ENCODE peak calls at places on chromosomes 16 and 17, in six cellular contexts. J is ovary, P is endothelial cell of umbilical vein, K is A549, X is heart left ventricle, R is testis. E is an unnamed sample.

GRCh38 chr16:66580605-66581209 is 1.4 kb downstream of the CMTM2 start:
- DNase-seq in J (no peak), P (no peak), K (no peak), X (no peak), R (no peak), E (no peak)

GRCh38 chr16:9090101-9090959 is 1.1 kb upstream of the HAPSTR1 start:
- DNase-seq in J (peak; percentile 77), P (peak; percentile 30), K (no peak), X (peak; percentile 63), R (peak; percentile 63), E (no peak)

GRCh38 chr16:50499254-50499653 is 48.9 kb upstream of the NKD1 start:
- DNase-seq in J (no peak), P (no peak), K (no peak), X (no peak), R (no peak), E (no peak)

GRCh38 chr16:3514621-3515020 is 13.8 kb downstream of the CLUAP1 start:
- DNase-seq in J (no peak), P (no peak), K (no peak), X (no peak), R (no peak), E (no peak)

GRCh38 chr17:45740553-45741330 is 43.4 kb upstream of the CRHR1 start:
- DNase-seq in J (no peak), P (peak; percentile 27), K (peak; percentile 77), X (peak; percentile 54), R (peak; percentile 73), E (peak; percentile 64)

GRCh38 chr17:55264273-55264639 is 504 bp upstream of the HLF start:
- DNase-seq in J (no peak), P (no peak), K (no peak), X (no peak), R (no peak), E (no peak)

GRCh38 chr17:57808882-57809281 is 41.0 kb downstream of the MRPS23 start:
- DNase-seq in J (no peak), P (no peak), K (no peak), X (no peak), R (no peak), E (no peak)

GRCh38 chr17:29089601-29090044 is 46.7 kb downstream of the PIPOX start:
- DNase-seq in J (no peak), P (no peak), K (no peak), X (no peak), R (no peak), E (no peak)

GRCh38 chr16:6913535-6913934 is 419.1 kb upstream of the RBFOX1 start:
- DNase-seq in J (no peak), P (no peak), K (no peak), X (no peak), R (no peak), E (no peak)

GRCh38 chr17:8255499-8255898 is 6.4 kb downstream of the PFAS start:
- DNase-seq in J (no peak), P (no peak), K (peak; percentile 47), X (no peak), R (no peak), E (no peak)

GRCh38 chr17:37518816-37519215 is 29.1 kb downstream of the DUSP14 start:
- DNase-seq in J (no peak), P (no peak), K (no peak), X (no peak), R (no peak), E (no peak)

GRCh38 chr16:31055613-31056012 is 18.4 kb downstream of the ZNF668 start:
- DNase-seq in J (no peak), P (no peak), K (no peak), X (no peak), R (no peak), E (no peak)

GRCh38 chr16:58393138-58393504 is 850 bp downstream of the GINS3 start:
- DNase-seq in J (no peak), P (no peak), K (peak; percentile 21), X (no peak), R (no peak), E (peak; percentile 31)

GRCh38 chr17:81419333-81419885 is 24.2 kb downstream of the BAHCC1 start:
- DNase-seq in J (peak; percentile 91), P (peak; percentile 64), K (peak; percentile 92), X (peak; percentile 97), R (peak; percentile 60), E (no peak)

GRCh38 chr16:75267631-75268264 is 16.3 kb upstream of the BCAR1 start:
- DNase-seq in J (no peak), P (peak; percentile 64), K (peak; percentile 96), X (peak; percentile 91), R (no peak), E (no peak)

DNA sequence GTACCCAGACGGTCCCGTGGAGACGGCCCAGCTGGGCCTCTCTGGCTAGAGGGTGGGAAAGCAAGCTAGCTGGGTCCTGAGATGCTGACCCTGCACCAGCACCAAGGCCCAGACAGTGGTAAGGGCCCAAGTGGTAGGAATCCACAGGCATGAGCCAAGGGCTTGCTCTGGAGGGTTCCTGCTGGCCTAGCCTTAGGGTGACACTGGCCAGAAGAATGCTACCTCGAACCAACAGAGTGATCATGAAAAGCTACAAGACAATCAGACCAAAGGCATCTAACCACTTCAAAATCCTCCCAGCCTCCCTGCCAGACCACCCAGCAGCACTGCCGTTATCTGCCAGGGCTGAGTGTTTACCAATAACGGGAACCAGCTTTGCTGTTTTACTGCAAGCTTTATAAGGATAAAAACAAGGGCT is 13.2 kb downstream of the HIC1 start:
- DNase-seq in J (no peak), P (no peak), K (no peak), X (no peak), R (no peak), E (no peak)
- TF ChIP-seq CTCF in J (no peak), P (no peak), K (no peak), X (no peak), R (no peak), E (no peak)

GRCh38 chr17:2215616-2216364 is 87.8 kb downstream of the SMG6 start:
- DNase-seq in J (peak; percentile 81), P (peak; percentile 84), K (no peak), X (peak; percentile 81), R (peak; percentile 78), E (no peak)
- TF ChIP-seq POLR2A in J (peak; percentile 8), P (peak; percentile 54), K (no peak), X (no peak), R (no peak), E (no peak)

DNA sequence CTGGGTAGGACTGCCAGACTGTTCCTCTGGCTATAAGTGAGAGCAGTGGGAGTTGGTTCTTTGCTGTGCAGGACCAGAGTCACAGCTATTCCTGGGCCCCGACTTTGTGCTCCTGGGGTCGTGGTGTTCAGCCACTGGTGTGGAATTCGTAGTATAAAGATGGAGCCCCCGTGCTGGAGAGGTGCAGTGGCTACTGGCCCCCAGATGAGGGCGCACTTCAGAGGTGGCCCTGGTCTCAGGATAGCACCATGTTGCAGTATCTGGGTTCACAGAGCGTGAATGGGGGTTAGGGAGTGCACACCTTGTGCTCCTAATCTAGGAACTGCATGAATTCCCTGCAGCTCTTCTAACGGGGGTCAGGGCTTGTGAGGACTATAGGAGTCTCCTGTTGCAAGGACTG is 21.1 kb downstream of the TANC2 start:
- DNase-seq in J (no peak), P (no peak), K (no peak), X (no peak), R (no peak), E (no peak)
- TF ChIP-seq CTCF in J (no peak), P (peak; percentile 24), K (peak; percentile 17), X (peak; percentile 9), R (no peak), E (peak; percentile 34)

GRCh38 chr17:75812096-75813001 is 27.7 kb downstream of the UNK start:
- DNase-seq in J (no peak), P (no peak), K (no peak), X (peak; percentile 8), R (no peak), E (no peak)

GRCh38 chr17:75815399-75815798 is 28.8 kb downstream of the UNC13D start:
- DNase-seq in J (no peak), P (no peak), K (no peak), X (no peak), R (no peak), E (no peak)

GRCh38 chr17:75814900-75815373 is 29.3 kb downstream of the UNC13D start:
- DNase-seq in J (no peak), P (peak; percentile 59), K (no peak), X (no peak), R (no peak), E (no peak)

GRCh38 chr17:75814021-75814395 is 29.4 kb downstream of the UNK start:
- DNase-seq in J (no peak), P (no peak), K (no peak), X (no peak), R (no peak), E (no peak)

DNA sequence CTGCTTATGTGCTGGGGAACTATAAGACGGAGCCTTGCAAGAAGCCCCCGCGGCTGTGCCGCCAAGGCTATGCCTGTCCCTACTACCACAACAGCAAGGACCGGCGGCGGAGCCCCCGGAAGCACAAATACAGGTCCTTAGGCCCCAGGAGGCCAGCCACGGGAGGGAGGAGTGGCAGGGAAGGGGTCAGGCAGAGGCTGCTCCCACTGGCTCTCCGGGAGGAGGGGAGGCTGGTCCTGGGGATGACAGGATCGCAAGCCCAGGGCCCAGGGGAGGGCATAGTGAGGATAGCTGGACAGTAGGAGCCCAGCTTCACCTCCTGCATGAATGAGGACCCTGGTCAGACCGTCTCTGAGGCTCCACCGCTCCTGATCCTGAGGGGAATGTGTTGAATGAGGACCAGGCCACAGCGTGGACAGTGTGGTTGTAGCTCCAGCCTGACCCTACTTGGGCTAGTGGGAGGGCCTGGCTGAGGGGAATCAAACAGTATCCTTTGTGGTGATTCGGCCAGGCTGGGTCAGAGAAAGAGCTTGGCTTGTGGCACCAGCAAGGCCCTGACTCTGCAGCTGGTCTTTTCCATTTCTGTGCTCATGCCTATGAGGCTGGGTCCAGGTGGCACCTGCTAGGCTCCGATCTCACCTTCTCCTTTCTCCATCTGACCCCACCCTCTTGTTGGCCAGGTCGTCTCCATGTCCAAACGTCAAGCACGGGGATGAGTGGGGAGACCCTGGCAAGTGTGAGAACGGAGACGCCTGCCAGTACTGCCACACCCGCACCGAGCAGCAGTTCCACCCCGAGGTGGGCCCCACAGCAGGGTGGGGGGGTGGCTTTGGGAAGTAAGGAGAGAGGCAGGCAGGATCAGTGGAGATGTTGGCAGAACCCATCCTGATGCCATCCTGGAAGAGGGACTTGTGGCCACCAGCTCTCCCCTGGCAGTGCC is 28.7 kb downstream of the UNK start:
- DNase-seq in J (no peak), P (no peak), K (no peak), X (no peak), R (no peak), E (no peak)
- TF ChIP-seq POLR2A in J (no peak), P (no peak), K (no peak), X (no peak), R (no peak), E (no peak)

DNA sequence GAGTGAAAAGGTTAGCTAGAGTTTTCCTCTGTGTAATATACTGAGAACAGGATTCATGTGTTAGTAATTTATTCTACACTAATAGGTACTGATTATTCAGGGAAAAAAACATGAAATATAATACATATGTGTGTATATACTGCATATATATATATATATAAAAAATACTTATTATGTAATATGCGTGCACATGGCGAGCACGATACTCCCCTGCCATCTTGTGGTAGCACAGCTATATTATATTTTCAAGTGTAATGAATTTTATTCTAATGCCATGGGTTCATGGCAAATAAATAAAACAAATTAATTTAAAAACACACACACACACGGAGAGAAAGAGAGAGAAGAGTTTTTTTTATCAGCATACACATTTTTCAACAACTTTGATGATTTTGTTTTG is 460.6 kb downstream of the KCNJ2 start:
- DNase-seq in J (no peak), P (peak; percentile 44), K (peak; percentile 24), X (no peak), R (no peak), E (no peak)
- TF ChIP-seq CTCF in J (no peak), P (peak; percentile 18), K (peak; percentile 78), X (peak; percentile 20), R (no peak), E (no peak)